ENCODE peak calls at places on chromosomes 1 and 21, in five cellular contexts. One of them, this sample, is unnamed.

GRCh38 chr21:14120091-14120734 is 90.5 kb downstream of the LIPI start:
- DNase-seq in SK-N-SH: peak; percentile 25
- DNase-seq in MM.1S: peak; percentile 58
- DNase-seq in GM23248: peak; percentile 60
- DNase-seq in HCT116: no peak
- DNase-seq in this sample: peak; percentile 33

GRCh38 chr1:159945483-159946241 is at the start of gene IGSF9:
- DNase-seq in MM.1S: peak; percentile 78
- DNase-seq in HCT116: peak; percentile 78
- DNase-seq in SK-N-SH: peak; percentile 95
- DNase-seq in GM23248: peak; percentile 74
- DNase-seq in this sample: peak; percentile 99

GRCh38 chr1:53681647-53682368 is 57.2 kb downstream of the GLIS1 start:
- DNase-seq in SK-N-SH: peak; percentile 79
- DNase-seq in MM.1S: peak; percentile 81
- DNase-seq in GM23248: peak; percentile 40
- DNase-seq in HCT116: peak; percentile 27
- DNase-seq in this sample: peak; percentile 71

GRCh38 chr1:152001631-152002584 is 8.2 kb upstream of the S100A10 start:
- DNase-seq in MM.1S: peak; percentile 81
- DNase-seq in SK-N-SH: peak; percentile 68
- DNase-seq in GM23248: peak; percentile 98
- DNase-seq in HCT116: peak; percentile 85
- DNase-seq in this sample: peak; percentile 97

GRCh38 chr1:160544647-160545046 is 21.6 kb upstream of the SLAMF6 start:
- DNase-seq in SK-N-SH: peak; percentile 7
- DNase-seq in GM23248: peak; percentile 40
- DNase-seq in MM.1S: peak; percentile 38
- DNase-seq in HCT116: no peak
- DNase-seq in this sample: peak; percentile 37

GRCh38 chr1:51998007-51998406 is 7.5 kb upstream of the RAB3B start:
- DNase-seq in GM23248: no peak
- DNase-seq in HCT116: no peak
- DNase-seq in MM.1S: no peak
- DNase-seq in SK-N-SH: peak; percentile 24
- DNase-seq in this sample: no peak

GRCh38 chr1:147849097-147849873 is 53.3 kb upstream of the GJA8 start:
- DNase-seq in HCT116: no peak
- DNase-seq in SK-N-SH: no peak
- DNase-seq in MM.1S: no peak
- DNase-seq in GM23248: peak; percentile 65
- DNase-seq in this sample: peak; percentile 60

GRCh38 chr1:228211871-228212414 is 4.1 kb downstream of the OBSCN start:
- DNase-seq in SK-N-SH: no peak
- DNase-seq in HCT116: no peak
- DNase-seq in MM.1S: no peak
- DNase-seq in GM23248: no peak
- DNase-seq in this sample: no peak

GRCh38 chr1:180213401-180214177 is 16.5 kb upstream of the LHX4 start:
- DNase-seq in GM23248: peak; percentile 57
- DNase-seq in SK-N-SH: no peak
- DNase-seq in MM.1S: peak; percentile 96
- DNase-seq in HCT116: no peak
- DNase-seq in this sample: no peak

GRCh38 chr1:96596226-96596625 is 125.4 kb upstream of the PTBP2 start:
- DNase-seq in MM.1S: peak; percentile 6
- DNase-seq in SK-N-SH: peak; percentile 37
- DNase-seq in HCT116: peak; percentile 55
- DNase-seq in GM23248: peak; percentile 34
- DNase-seq in this sample: peak; percentile 55

GRCh38 chr1:198681831-198682756 is 43.3 kb downstream of the PTPRC start:
- DNase-seq in SK-N-SH: peak; percentile 22
- DNase-seq in MM.1S: peak; percentile 100
- DNase-seq in GM23248: peak; percentile 98
- DNase-seq in HCT116: no peak
- DNase-seq in this sample: peak; percentile 91

GRCh38 chr1:64685942-64686341 is 58.9 kb upstream of the RAVER2 start:
- DNase-seq in HCT116: no peak
- DNase-seq in GM23248: no peak
- DNase-seq in SK-N-SH: no peak
- DNase-seq in MM.1S: no peak
- DNase-seq in this sample: no peak

GRCh38 chr1:160622885-160623633 is 23.8 kb downstream of the SLAMF1 start:
- DNase-seq in SK-N-SH: no peak
- DNase-seq in MM.1S: peak; percentile 73
- DNase-seq in HCT116: no peak
- DNase-seq in GM23248: no peak
- DNase-seq in this sample: no peak

GRCh38 chr1:10451286-10451685 is 1.5 kb downstream of the CORT start:
- DNase-seq in HCT116: no peak
- DNase-seq in GM23248: peak; percentile 81
- DNase-seq in MM.1S: no peak
- DNase-seq in SK-N-SH: peak; percentile 65
- DNase-seq in this sample: no peak

GRCh38 chr21:35086357-35086756 is 37.3 kb upstream of the RUNX1 start:
- DNase-seq in GM23248: peak; percentile 77
- DNase-seq in SK-N-SH: no peak
- DNase-seq in HCT116: no peak
- DNase-seq in MM.1S: no peak
- DNase-seq in this sample: peak; percentile 81

GRCh38 chr1:209704584-209704983 is at the start of gene HSD11B1:
- DNase-seq in GM23248: peak; percentile 93
- DNase-seq in HCT116: no peak
- DNase-seq in SK-N-SH: no peak
- DNase-seq in MM.1S: no peak
- DNase-seq in this sample: no peak

GRCh38 chr1:48749068-48749467 is 27.6 kb downstream of the BEND5 start:
- DNase-seq in SK-N-SH: no peak
- DNase-seq in GM23248: no peak
- DNase-seq in HCT116: no peak
- DNase-seq in MM.1S: no peak
- DNase-seq in this sample: no peak

GRCh38 chr1:203097001-203097400 is 11.2 kb upstream of the MYOG start:
- DNase-seq in SK-N-SH: no peak
- DNase-seq in MM.1S: no peak
- DNase-seq in GM23248: no peak
- DNase-seq in HCT116: no peak
- DNase-seq in this sample: no peak

GRCh38 chr21:15138475-15138874 is 73.7 kb upstream of the NRIP1 start:
- DNase-seq in MM.1S: no peak
- DNase-seq in HCT116: no peak
- DNase-seq in GM23248: no peak
- DNase-seq in SK-N-SH: no peak
- DNase-seq in this sample: no peak

GRCh38 chr1:27536767-27537166 is 46.8 kb upstream of the WASF2 start:
- DNase-seq in HCT116: no peak
- DNase-seq in MM.1S: no peak
- DNase-seq in GM23248: peak; percentile 93
- DNase-seq in SK-N-SH: peak; percentile 93
- DNase-seq in this sample: no peak

DNA sequence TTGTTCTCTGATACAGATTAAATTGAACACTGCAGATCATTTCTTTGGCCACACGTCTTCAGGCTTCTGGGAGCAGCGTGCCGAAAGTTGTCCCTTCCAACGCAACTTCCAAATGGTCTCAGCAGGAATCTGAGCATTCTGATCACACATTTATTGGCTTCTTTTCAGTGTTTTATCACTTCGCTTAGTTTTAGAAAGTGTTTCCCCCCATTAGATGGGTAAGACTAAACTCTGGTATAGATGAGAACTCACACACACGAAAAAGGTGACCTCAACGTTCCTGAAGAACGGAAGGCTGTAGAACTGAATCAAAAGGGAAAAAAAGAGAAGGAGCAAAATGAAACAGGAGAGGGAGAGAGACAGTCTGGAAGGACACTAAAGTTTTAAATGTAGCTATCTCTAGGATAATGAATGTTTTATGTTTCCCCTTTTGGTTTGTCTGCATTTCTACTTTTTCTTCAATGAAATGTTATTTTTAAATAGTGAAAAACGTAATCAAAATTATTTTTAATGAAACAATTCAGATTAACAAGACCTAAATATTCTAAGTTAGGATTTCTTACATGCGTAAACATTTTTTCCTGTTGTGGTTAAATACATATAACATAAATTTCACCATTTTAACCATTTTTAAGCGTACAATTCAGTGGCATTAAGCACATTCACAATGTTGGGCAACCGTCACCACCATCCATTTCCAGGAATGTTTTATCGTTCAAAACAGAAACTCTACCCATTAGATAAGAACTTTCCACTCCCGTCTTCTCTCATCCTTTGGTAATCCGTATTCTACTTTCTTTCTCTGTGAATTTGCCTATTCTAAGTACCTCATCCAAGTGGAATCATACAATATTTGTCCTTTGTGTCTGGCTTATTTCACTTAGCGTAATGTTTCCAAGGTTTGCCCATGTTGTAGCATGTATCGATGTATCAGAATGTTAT is 336.3 kb downstream of the RRAGC start:
- DNase-seq in SK-N-SH: no peak
- DNase-seq in MM.1S: no peak
- DNase-seq in HCT116: no peak
- DNase-seq in GM23248: no peak
- DNase-seq in this sample: no peak
- H3K9ac ChIP-seq in SK-N-SH: no peak overlapping the region
- H3K9ac ChIP-seq in MM.1S: no peak overlapping the region
- H3K9ac ChIP-seq in HCT116: no peak overlapping the region
- H3K9ac ChIP-seq in GM23248: no peak overlapping the region
- H3K9ac ChIP-seq in this sample: no peak overlapping the region

GRCh38 chr1:181608386-181608785 is 125.1 kb downstream of the CACNA1E start:
- DNase-seq in GM23248: no peak
- DNase-seq in SK-N-SH: no peak
- DNase-seq in HCT116: no peak
- DNase-seq in MM.1S: no peak
- DNase-seq in this sample: no peak

GRCh38 chr1:181604482-181604881 is 121.2 kb downstream of the CACNA1E start:
- DNase-seq in MM.1S: no peak
- DNase-seq in GM23248: no peak
- DNase-seq in HCT116: no peak
- DNase-seq in SK-N-SH: no peak
- DNase-seq in this sample: no peak

GRCh38 chr1:181603735-181604410 is 120.6 kb downstream of the CACNA1E start:
- DNase-seq in SK-N-SH: no peak
- DNase-seq in HCT116: no peak
- DNase-seq in GM23248: no peak
- DNase-seq in MM.1S: no peak
- DNase-seq in this sample: no peak

GRCh38 chr1:181608951-181609350 is 125.6 kb downstream of the CACNA1E start:
- DNase-seq in GM23248: no peak
- DNase-seq in HCT116: no peak
- DNase-seq in MM.1S: no peak
- DNase-seq in SK-N-SH: no peak
- DNase-seq in this sample: no peak

GRCh38 chr1:181607524-181607923 is 124.2 kb downstream of the CACNA1E start:
- DNase-seq in MM.1S: no peak
- DNase-seq in HCT116: no peak
- DNase-seq in GM23248: no peak
- DNase-seq in SK-N-SH: no peak
- DNase-seq in this sample: no peak
- H3K9me2 ChIP-seq in MM.1S: no peaks in the 10 kb centered on the region
- H3K9me2 ChIP-seq in HCT116: no peaks in the 10 kb centered on the region
- H3K9me2 ChIP-seq in GM23248: no peaks in the 10 kb centered on the region
- H3K9me2 ChIP-seq in SK-N-SH: no peaks in the 10 kb centered on the region
- H3K9me2 ChIP-seq in this sample: no peaks in the 10 kb centered on the region

GRCh38 chr21:33392586-33392985 is 10.6 kb upstream of the IFNGR2 start:
- DNase-seq in GM23248: no peak
- DNase-seq in HCT116: no peak
- DNase-seq in SK-N-SH: no peak
- DNase-seq in MM.1S: no peak
- DNase-seq in this sample: no peak
- H2AFZ ChIP-seq in GM23248: no peak overlapping the region
- H2AFZ ChIP-seq in HCT116: no peak overlapping the region
- H2AFZ ChIP-seq in SK-N-SH: no peak overlapping the region
- H2AFZ ChIP-seq in MM.1S: no peak overlapping the region
- H2AFZ ChIP-seq in this sample: no peak overlapping the region

DNA sequence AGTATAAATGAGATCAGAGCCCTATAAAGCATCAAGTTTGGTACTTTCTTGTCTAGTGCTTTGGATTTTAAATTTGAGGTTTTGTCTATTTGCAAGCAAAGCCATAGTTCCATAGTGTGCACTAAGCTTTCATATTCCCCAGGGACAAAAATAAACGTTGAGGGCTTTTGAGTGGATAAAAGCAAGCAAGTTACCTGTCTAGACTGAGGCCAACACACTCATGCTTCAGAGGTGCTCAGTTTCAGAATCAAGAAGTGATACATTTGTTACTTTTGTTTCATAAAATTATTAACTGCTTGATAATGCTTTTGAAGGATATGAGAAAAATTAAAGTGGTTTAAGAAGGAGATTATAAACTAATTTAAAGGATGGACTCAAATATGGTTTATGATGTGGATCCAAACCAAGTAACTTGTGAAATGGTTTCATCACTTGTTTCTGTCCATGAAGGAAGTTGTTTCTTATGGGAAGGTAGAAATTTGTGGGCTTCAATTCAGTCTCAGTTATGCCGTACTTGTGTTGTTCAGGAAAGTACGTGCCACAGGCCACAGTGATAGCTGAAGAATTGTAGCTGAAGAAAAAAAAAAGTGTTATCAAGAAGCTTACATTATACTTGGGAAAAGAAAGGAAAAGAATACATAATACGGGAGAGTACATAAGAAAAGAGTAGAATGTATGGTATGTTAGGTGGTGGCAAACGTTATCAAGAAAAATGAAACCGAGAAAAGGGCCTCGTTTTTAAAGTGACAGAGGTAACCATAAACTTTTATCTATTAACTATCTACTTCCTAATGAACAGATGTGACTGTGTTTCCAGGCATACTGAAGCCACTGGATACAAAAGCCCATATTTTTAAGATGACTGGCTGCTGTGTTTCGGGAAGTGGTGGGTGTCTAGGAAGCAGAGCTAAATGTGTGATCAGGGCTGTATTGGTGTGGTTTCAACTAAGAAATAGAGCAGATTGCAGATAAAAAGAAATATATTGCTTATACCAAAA is 71.4 kb downstream of the CHRM3 start:
- DNase-seq in HCT116: no peak
- DNase-seq in GM23248: no peak
- DNase-seq in SK-N-SH: no peak
- DNase-seq in MM.1S: peak; percentile 48
- DNase-seq in this sample: no peak
- H3K9ac ChIP-seq in HCT116: no peak overlapping the region
- H3K9ac ChIP-seq in GM23248: no peak overlapping the region
- H3K9ac ChIP-seq in SK-N-SH: no peak overlapping the region
- H3K9ac ChIP-seq in MM.1S: peak overlapping the region; percentile 29
- H3K9ac ChIP-seq in this sample: no peak overlapping the region

GRCh38 chr1:114043548-114043947 is 64.3 kb downstream of the OLFML3 start:
- DNase-seq in MM.1S: no peak
- DNase-seq in GM23248: no peak
- DNase-seq in SK-N-SH: no peak
- DNase-seq in HCT116: no peak
- DNase-seq in this sample: no peak
- H3K9me2 ChIP-seq in MM.1S: no peaks in the 10 kb centered on the region
- H3K9me2 ChIP-seq in GM23248: no peaks in the 10 kb centered on the region
- H3K9me2 ChIP-seq in SK-N-SH: no peaks in the 10 kb centered on the region
- H3K9me2 ChIP-seq in HCT116: no peaks in the 10 kb centered on the region
- H3K9me2 ChIP-seq in this sample: no peaks in the 10 kb centered on the region

DNA sequence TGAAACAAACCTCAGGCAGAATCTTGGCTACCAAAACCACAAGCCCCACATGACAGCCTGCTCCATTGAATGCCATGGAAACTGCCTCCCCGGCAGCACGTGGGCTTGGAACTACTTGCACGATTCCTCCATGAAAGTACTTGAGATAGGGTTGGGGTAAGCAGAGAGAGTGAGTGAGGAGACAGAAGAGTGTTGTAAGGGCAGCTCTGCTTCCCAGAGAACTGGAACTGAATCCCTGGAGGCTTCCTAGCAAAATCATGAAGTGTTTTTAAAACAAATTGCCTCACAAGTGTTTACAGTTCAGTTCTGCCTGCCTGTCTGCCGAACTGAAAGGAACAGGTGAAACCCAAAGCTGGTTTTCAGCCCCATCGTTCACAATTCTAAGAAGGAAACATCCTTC is 35.3 kb upstream of the DNASE2B start:
- DNase-seq in HCT116: no peak
- DNase-seq in MM.1S: no peak
- DNase-seq in SK-N-SH: no peak
- DNase-seq in GM23248: no peak
- DNase-seq in this sample: no peak
- H2AFZ ChIP-seq in HCT116: no peak overlapping the region
- H2AFZ ChIP-seq in MM.1S: no peak overlapping the region
- H2AFZ ChIP-seq in SK-N-SH: no peak overlapping the region
- H2AFZ ChIP-seq in GM23248: peak overlapping the region; percentile 24
- H2AFZ ChIP-seq in this sample: no peak overlapping the region